ENCODE peak calls at places on chromosome 12, in nine cellular contexts. One of them, this sample, is unnamed. For H3K4me1, the result is how much of the 10 kb centered on the place peaks cover.

GRCh38 chr12:118842753-118843335 is 138.5 kb upstream of the SRRM4 start:
- DNase-seq in CD8-positive, alpha-beta T cell: no peak
- DNase-seq in breast epithelium: no peak
- DNase-seq in endodermal cell: no peak
- DNase-seq in uterus: no peak
- DNase-seq in left ventricle myocardium inferior: no peak
- DNase-seq in H9: no peak
- DNase-seq in left lung: no peak
- DNase-seq in fibroblast of lung: no peak
- DNase-seq in this sample: no peak

GRCh38 chr12:116562090-116562489 is 2.9 kb downstream of the MAP1LC3B2 start:
- DNase-seq in CD8-positive, alpha-beta T cell: no peak
- DNase-seq in breast epithelium: no peak
- DNase-seq in endodermal cell: no peak
- DNase-seq in uterus: no peak
- DNase-seq in left ventricle myocardium inferior: no peak
- DNase-seq in H9: no peak
- DNase-seq in left lung: no peak
- DNase-seq in fibroblast of lung: no peak
- DNase-seq in this sample: no peak

GRCh38 chr12:103085541-103085940 is 128.1 kb downstream of the ASCL1 start:
- DNase-seq in CD8-positive, alpha-beta T cell: no peak
- DNase-seq in breast epithelium: no peak
- DNase-seq in endodermal cell: no peak
- DNase-seq in uterus: no peak
- DNase-seq in left ventricle myocardium inferior: no peak
- DNase-seq in H9: no peak
- DNase-seq in left lung: no peak
- DNase-seq in fibroblast of lung: no peak
- DNase-seq in this sample: no peak

GRCh38 chr12:88693837-88694445 is 113.7 kb upstream of the KITLG start:
- DNase-seq in CD8-positive, alpha-beta T cell: no peak
- DNase-seq in breast epithelium: no peak
- DNase-seq in endodermal cell: no peak
- DNase-seq in uterus: no peak
- DNase-seq in left ventricle myocardium inferior: no peak
- DNase-seq in H9: no peak
- DNase-seq in left lung: no peak
- DNase-seq in fibroblast of lung: peak
- DNase-seq in this sample: no peak

GRCh38 chr12:56448860-56449621 is at the start of gene TIMELESS:
- DNase-seq in CD8-positive, alpha-beta T cell: peak
- DNase-seq in breast epithelium: peak
- DNase-seq in endodermal cell: peak
- DNase-seq in uterus: peak
- DNase-seq in left ventricle myocardium inferior: peak
- DNase-seq in H9: peak
- DNase-seq in left lung: peak
- DNase-seq in fibroblast of lung: peak
- DNase-seq in this sample: peak

GRCh38 chr12:120249875-120250795 is 15.4 kb downstream of the PXN start:
- DNase-seq in CD8-positive, alpha-beta T cell: peak
- DNase-seq in breast epithelium: no peak
- DNase-seq in endodermal cell: peak
- DNase-seq in uterus: peak
- DNase-seq in left ventricle myocardium inferior: peak
- DNase-seq in H9: peak
- DNase-seq in left lung: peak
- DNase-seq in fibroblast of lung: no peak
- DNase-seq in this sample: peak

GRCh38 chr12:31220633-31221565 is 105.1 kb downstream of the SINHCAF start:
- DNase-seq in CD8-positive, alpha-beta T cell: no peak
- DNase-seq in breast epithelium: no peak
- DNase-seq in endodermal cell: no peak
- DNase-seq in uterus: no peak
- DNase-seq in left ventricle myocardium inferior: no peak
- DNase-seq in H9: no peak
- DNase-seq in left lung: no peak
- DNase-seq in fibroblast of lung: peak
- DNase-seq in this sample: no peak

GRCh38 chr12:115620816-115621215 is 656.7 kb downstream of the MED13L start:
- DNase-seq in CD8-positive, alpha-beta T cell: no peak
- DNase-seq in breast epithelium: no peak
- DNase-seq in endodermal cell: no peak
- DNase-seq in uterus: no peak
- DNase-seq in left ventricle myocardium inferior: no peak
- DNase-seq in H9: no peak
- DNase-seq in left lung: no peak
- DNase-seq in fibroblast of lung: no peak
- DNase-seq in this sample: no peak

GRCh38 chr12:754871-755562 is 2.6 kb downstream of the WNK1 start:
- DNase-seq in CD8-positive, alpha-beta T cell: no peak
- DNase-seq in breast epithelium: no peak
- DNase-seq in endodermal cell: no peak
- DNase-seq in uterus: no peak
- DNase-seq in left ventricle myocardium inferior: no peak
- DNase-seq in H9: no peak
- DNase-seq in left lung: no peak
- DNase-seq in fibroblast of lung: peak
- DNase-seq in this sample: no peak

GRCh38 chr12:108214046-108214445 is 85.0 kb downstream of the WSCD2 start:
- DNase-seq in CD8-positive, alpha-beta T cell: no peak
- DNase-seq in breast epithelium: no peak
- DNase-seq in endodermal cell: no peak
- DNase-seq in uterus: no peak
- DNase-seq in left ventricle myocardium inferior: no peak
- DNase-seq in H9: no peak
- DNase-seq in left lung: no peak
- DNase-seq in fibroblast of lung: no peak
- DNase-seq in this sample: no peak

GRCh38 chr12:95996034-95996658 is at the start of gene HAL:
- DNase-seq in CD8-positive, alpha-beta T cell: no peak
- DNase-seq in breast epithelium: no peak
- DNase-seq in endodermal cell: no peak
- DNase-seq in uterus: no peak
- DNase-seq in left ventricle myocardium inferior: peak
- DNase-seq in H9: no peak
- DNase-seq in left lung: no peak
- DNase-seq in fibroblast of lung: no peak
- DNase-seq in this sample: no peak

GRCh38 chr12:131028587-131029338 is 75.1 kb downstream of the ADGRD1 start:
- DNase-seq in CD8-positive, alpha-beta T cell: no peak
- DNase-seq in breast epithelium: no peak
- DNase-seq in endodermal cell: no peak
- DNase-seq in uterus: no peak
- DNase-seq in left ventricle myocardium inferior: no peak
- DNase-seq in H9: no peak
- DNase-seq in left lung: peak
- DNase-seq in fibroblast of lung: no peak
- DNase-seq in this sample: no peak

GRCh38 chr12:153080-153746 is 60.7 kb downstream of the SLC6A12 start:
- DNase-seq in CD8-positive, alpha-beta T cell: peak
- DNase-seq in breast epithelium: no peak
- DNase-seq in endodermal cell: peak
- DNase-seq in uterus: no peak
- DNase-seq in left ventricle myocardium inferior: peak
- DNase-seq in H9: peak
- DNase-seq in left lung: peak
- DNase-seq in fibroblast of lung: peak
- DNase-seq in this sample: peak

GRCh38 chr12:40473979-40474378 is 218.3 kb upstream of the CNTN1 start:
- DNase-seq in CD8-positive, alpha-beta T cell: no peak
- DNase-seq in breast epithelium: no peak
- DNase-seq in endodermal cell: peak
- DNase-seq in uterus: no peak
- DNase-seq in left ventricle myocardium inferior: no peak
- DNase-seq in H9: no peak
- DNase-seq in left lung: no peak
- DNase-seq in fibroblast of lung: no peak
- DNase-seq in this sample: no peak

GRCh38 chr12:27646149-27646548 is 50.1 kb upstream of the REP15 start:
- DNase-seq in CD8-positive, alpha-beta T cell: no peak
- DNase-seq in breast epithelium: no peak
- DNase-seq in endodermal cell: no peak
- DNase-seq in uterus: no peak
- DNase-seq in left ventricle myocardium inferior: no peak
- DNase-seq in H9: no peak
- DNase-seq in left lung: no peak
- DNase-seq in fibroblast of lung: no peak
- DNase-seq in this sample: no peak

GRCh38 chr12:3015356-3015755 is 56.2 kb downstream of the TEAD4 start:
- DNase-seq in CD8-positive, alpha-beta T cell: no peak
- DNase-seq in breast epithelium: no peak
- DNase-seq in endodermal cell: no peak
- DNase-seq in uterus: no peak
- DNase-seq in left ventricle myocardium inferior: no peak
- DNase-seq in H9: no peak
- DNase-seq in left lung: no peak
- DNase-seq in fibroblast of lung: no peak
- DNase-seq in this sample: no peak

GRCh38 chr12:3019005-3019680 is 58.0 kb upstream of the TSPAN9 start:
- DNase-seq in CD8-positive, alpha-beta T cell: no peak
- DNase-seq in breast epithelium: no peak
- DNase-seq in endodermal cell: no peak
- DNase-seq in uterus: no peak
- DNase-seq in left ventricle myocardium inferior: no peak
- DNase-seq in H9: no peak
- DNase-seq in left lung: no peak
- DNase-seq in fibroblast of lung: no peak
- DNase-seq in this sample: peak

GRCh38 chr12:3018284-3019004 is 58.7 kb upstream of the TSPAN9 start:
- DNase-seq in CD8-positive, alpha-beta T cell: no peak
- DNase-seq in breast epithelium: no peak
- DNase-seq in endodermal cell: no peak
- DNase-seq in uterus: no peak
- DNase-seq in left ventricle myocardium inferior: no peak
- DNase-seq in H9: no peak
- DNase-seq in left lung: no peak
- DNase-seq in fibroblast of lung: no peak
- DNase-seq in this sample: peak

GRCh38 chr12:3016191-3016590 is 57.0 kb downstream of the TEAD4 start:
- DNase-seq in CD8-positive, alpha-beta T cell: no peak
- DNase-seq in breast epithelium: no peak
- DNase-seq in endodermal cell: no peak
- DNase-seq in uterus: no peak
- DNase-seq in left ventricle myocardium inferior: no peak
- DNase-seq in H9: no peak
- DNase-seq in left lung: no peak
- DNase-seq in fibroblast of lung: peak
- DNase-seq in this sample: peak

GRCh38 chr12:3017281-3017680 is 58.1 kb downstream of the TEAD4 start:
- DNase-seq in CD8-positive, alpha-beta T cell: no peak
- DNase-seq in breast epithelium: no peak
- DNase-seq in endodermal cell: no peak
- DNase-seq in uterus: no peak
- DNase-seq in left ventricle myocardium inferior: no peak
- DNase-seq in H9: no peak
- DNase-seq in left lung: no peak
- DNase-seq in fibroblast of lung: no peak
- DNase-seq in this sample: no peak
- H3K27ac ChIP-seq in CD8-positive, alpha-beta T cell: no peak
- H3K27ac ChIP-seq in breast epithelium: no peak
- H3K27ac ChIP-seq in endodermal cell: no peak
- H3K27ac ChIP-seq in uterus: no peak
- H3K27ac ChIP-seq in left ventricle myocardium inferior: no peak
- H3K27ac ChIP-seq in H9: no peak
- H3K27ac ChIP-seq in left lung: no peak
- H3K27ac ChIP-seq in fibroblast of lung: no peak
- H3K27ac ChIP-seq in this sample: no peak

DNA sequence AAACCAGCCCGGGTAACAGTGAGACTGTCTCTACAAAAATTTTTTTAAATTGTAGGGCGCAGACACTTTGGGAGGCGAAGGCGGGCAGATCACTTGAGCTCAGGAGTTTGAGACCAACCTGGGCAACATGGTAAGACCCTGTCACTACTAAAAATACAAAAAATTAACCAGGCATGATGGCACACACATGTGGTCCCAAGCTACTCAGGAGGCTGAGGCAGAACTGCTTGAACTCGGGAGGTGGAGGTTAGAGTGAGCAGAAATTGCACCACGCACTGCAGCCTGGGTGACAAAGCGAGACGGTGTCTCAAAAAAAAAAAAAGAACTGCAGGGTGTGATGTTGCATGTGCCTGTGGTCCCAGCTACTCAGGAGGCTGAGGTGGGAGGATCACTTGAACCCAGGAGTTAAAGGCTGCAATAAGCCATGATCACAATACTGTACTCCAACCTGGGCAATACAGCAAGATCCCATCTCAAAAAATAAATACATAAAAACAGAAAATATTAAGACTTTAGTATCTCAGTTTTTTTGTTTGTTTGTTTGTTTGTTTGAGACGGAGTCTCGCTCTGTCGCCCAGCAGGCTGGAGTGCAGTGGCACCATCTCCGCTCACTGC is 16.9 kb downstream of the ATXN2 start:
- DNase-seq in CD8-positive, alpha-beta T cell: peak
- DNase-seq in breast epithelium: no peak
- DNase-seq in endodermal cell: peak
- DNase-seq in uterus: no peak
- DNase-seq in left ventricle myocardium inferior: no peak
- DNase-seq in H9: no peak
- DNase-seq in left lung: no peak
- DNase-seq in fibroblast of lung: no peak
- DNase-seq in this sample: no peak
- H3K4me1 ChIP-seq in CD8-positive, alpha-beta T cell: under half
- H3K4me1 ChIP-seq in breast epithelium: under half
- H3K4me1 ChIP-seq in endodermal cell: under half
- H3K4me1 ChIP-seq in uterus: under half
- H3K4me1 ChIP-seq in left ventricle myocardium inferior: half or more
- H3K4me1 ChIP-seq in H9: under half
- H3K4me1 ChIP-seq in left lung: under half
- H3K4me1 ChIP-seq in fibroblast of lung: under half
- H3K4me1 ChIP-seq in this sample: under half

GRCh38 chr12:67937822-67938221 is 51.4 kb upstream of the IFNG-AS1 start:
- DNase-seq in CD8-positive, alpha-beta T cell: peak
- DNase-seq in breast epithelium: no peak
- DNase-seq in endodermal cell: no peak
- DNase-seq in uterus: no peak
- DNase-seq in left ventricle myocardium inferior: no peak
- DNase-seq in H9: no peak
- DNase-seq in left lung: no peak
- DNase-seq in fibroblast of lung: no peak
- DNase-seq in this sample: no peak
- TF ChIP-seq CTCF in CD8-positive, alpha-beta T cell: no peak
- TF ChIP-seq CTCF in breast epithelium: no peak
- TF ChIP-seq CTCF in endodermal cell: no peak
- TF ChIP-seq CTCF in uterus: no peak
- TF ChIP-seq CTCF in left ventricle myocardium inferior: no peak
- TF ChIP-seq CTCF in H9: no peak
- TF ChIP-seq CTCF in left lung: no peak
- TF ChIP-seq CTCF in fibroblast of lung: no peak
- TF ChIP-seq CTCF in this sample: no peak

DNA sequence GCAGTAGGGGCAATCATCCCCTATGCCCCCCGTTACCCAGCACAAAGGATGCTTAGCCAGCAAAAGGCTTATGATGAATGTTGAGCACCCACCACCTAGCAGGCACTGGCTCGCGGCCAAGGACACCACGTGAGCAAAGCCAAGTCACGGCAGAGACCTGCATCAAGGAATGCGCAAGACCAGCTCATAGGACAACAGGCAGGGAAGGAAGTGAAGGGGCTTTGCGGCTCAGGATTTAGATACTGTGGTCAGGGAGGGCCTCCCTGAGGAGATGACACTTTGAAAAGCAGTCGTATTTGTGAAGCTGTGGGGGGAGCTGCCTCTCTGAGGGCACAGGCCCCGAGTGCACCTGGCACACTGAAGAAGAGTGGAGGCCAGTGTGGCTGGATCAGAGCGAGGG is 32.8 kb downstream of the SH2B3 start:
- DNase-seq in CD8-positive, alpha-beta T cell: peak
- DNase-seq in breast epithelium: no peak
- DNase-seq in endodermal cell: peak
- DNase-seq in uterus: no peak
- DNase-seq in left ventricle myocardium inferior: no peak
- DNase-seq in H9: no peak
- DNase-seq in left lung: no peak
- DNase-seq in fibroblast of lung: peak
- DNase-seq in this sample: no peak
- H3K27ac ChIP-seq in CD8-positive, alpha-beta T cell: no peak
- H3K27ac ChIP-seq in breast epithelium: peak
- H3K27ac ChIP-seq in endodermal cell: no peak
- H3K27ac ChIP-seq in uterus: no peak
- H3K27ac ChIP-seq in left ventricle myocardium inferior: peak
- H3K27ac ChIP-seq in H9: no peak
- H3K27ac ChIP-seq in left lung: peak
- H3K27ac ChIP-seq in fibroblast of lung: peak
- H3K27ac ChIP-seq in this sample: peak

This sample was measured in psoas muscle.